ENCODE peak calls at places on chromosomes 4 and X, in five cellular contexts. H is neuronal stem cell, D is H9, V is H1, Z is trophoblast cell. S is an unnamed sample.

GRCh38 chr4:159106636-159107035 is 3.8 kb downstream of the RAPGEF2 start:
- DNase-seq in H (no peak), D (no peak), V (no peak), Z (no peak), S (no peak)

GRCh38 chr4:10643600-10644425 is 40.8 kb downstream of the CLNK start:
- DNase-seq in H (no peak), D (no peak), V (no peak), Z (no peak), S (no peak)

GRCh38 chr4:173243917-173244658 is 75.5 kb downstream of the GALNT7 start:
- DNase-seq in H (no peak), D (no peak), V (no peak), Z (no peak), S (no peak)

GRCh38 chr4:105474110-105474518 is 252 bp upstream of the PPA2 start:
- DNase-seq in H (no peak), D (peak; percentile 88), V (no peak), Z (peak; percentile 94), S (no peak)

GRCh38 chr4:70788733-70789132 is 51.0 kb downstream of the GRSF1 start:
- DNase-seq in H (no peak), D (no peak), V (no peak), Z (no peak), S (no peak)

GRCh38 chr4:10180603-10180926 is 64.0 kb upstream of the WDR1 start:
- DNase-seq in H (no peak), D (no peak), V (no peak), Z (no peak), S (no peak)

GRCh38 chrX:119984652-119985051 is 41.1 kb upstream of the NKAP start:
- DNase-seq in H (no peak), D (no peak), V (no peak), Z (no peak), S (no peak)

GRCh38 chr4:119103263-119103662 is 32.4 kb upstream of the MYOZ2 start:
- DNase-seq in H (no peak), D (no peak), V (no peak), Z (peak; percentile 91), S (peak; percentile 99)

GRCh38 chrX:25646156-25646555 is 492.0 kb upstream of the MAGEB18 start:
- DNase-seq in H (no peak), D (no peak), V (no peak), Z (no peak), S (no peak)

GRCh38 chr4:52037730-52038108 is 380 bp downstream of the SGCB start:
- DNase-seq in H (no peak), D (peak; percentile 64), V (peak; percentile 76), Z (no peak), S (peak; percentile 48)

GRCh38 chrX:28888421-28888820 is 301.2 kb downstream of the IL1RAPL1 start:
- DNase-seq in H (no peak), D (no peak), V (no peak), Z (no peak), S (no peak)

GRCh38 chr4:156971168-156971601 is 414 bp downstream of the PDGFC start:
- DNase-seq in H (no peak), D (peak; percentile 49), V (peak; percentile 63), Z (no peak), S (no peak)

GRCh38 chr4:88143504-88143903 is 14.9 kb downstream of the ABCG2 start:
- DNase-seq in H (no peak), D (no peak), V (no peak), Z (peak; percentile 90), S (peak; percentile 61)

GRCh38 chr4:168589154-168589553 is 92.3 kb downstream of the PALLD start:
- DNase-seq in H (no peak), D (no peak), V (no peak), Z (peak; percentile 96), S (peak; percentile 81)

GRCh38 chr4:7263166-7263565 is 70.8 kb downstream of the SORCS2 start:
- DNase-seq in H (no peak), D (no peak), V (no peak), Z (peak; percentile 2), S (no peak)

GRCh38 chr4:113444386-113444785 is 317.2 kb downstream of the CAMK2D start:
- DNase-seq in H (no peak), D (no peak), V (no peak), Z (peak; percentile 58), S (peak; percentile 17)

GRCh38 chr4:107058828-107059227 is 22.7 kb upstream of the DKK2 start:
- DNase-seq in H (no peak), D (no peak), V (no peak), Z (no peak), S (no peak)

GRCh38 chr4:63632858-63633257 is 776.4 kb downstream of the TECRL start:
- DNase-seq in H (no peak), D (no peak), V (no peak), Z (no peak), S (no peak)

GRCh38 chr4:76601791-76602190 is 166.8 kb downstream of the SHROOM3 start:
- DNase-seq in H (no peak), D (no peak), V (no peak), Z (peak; percentile 66), S (peak; percentile 61)

GRCh38 chr4:135371137-135371536 is 1169.5 kb upstream of the PABPC4L start:
- DNase-seq in H (no peak), D (peak; percentile 50), V (peak; percentile 58), Z (peak; percentile 7), S (no peak)

GRCh38 chr4:38084984-38085383 is 124.8 kb downstream of the PTTG2 start:
- DNase-seq in H (no peak), D (no peak), V (no peak), Z (peak; percentile 24), S (no peak)

GRCh38 chr4:103075435-103075893 is 1.1 kb downstream of the SLC9B2 start:
- DNase-seq in H (no peak), D (no peak), V (no peak), Z (no peak), S (peak; percentile 75)

GRCh38 chrX:19555236-19555635 is 39.9 kb upstream of the MAP3K15 start:
- DNase-seq in H (no peak), D (no peak), V (no peak), Z (no peak), S (no peak)

GRCh38 chr4:70802923-70803605 is 36.6 kb downstream of the GRSF1 start:
- DNase-seq in H (no peak), D (no peak), V (no peak), Z (no peak), S (no peak)

GRCh38 chr4:94325835-94326234 is 16.8 kb downstream of the HPGDS start:
- DNase-seq in H (no peak), D (no peak), V (no peak), Z (no peak), S (no peak)

GRCh38 chr4:122700178-122700725 is 32.3 kb upstream of the BBS12 start:
- DNase-seq in H (no peak), D (no peak), V (no peak), Z (no peak), S (peak; percentile 31)

GRCh38 chr4:151894246-151894645 is 133.4 kb upstream of the GATB start:
- DNase-seq in H (no peak), D (no peak), V (no peak), Z (peak; percentile 96), S (no peak)

GRCh38 chrX:40009462-40009851 is 88.3 kb downstream of the BCOR start:
- DNase-seq in H (no peak), D (peak; percentile 60), V (peak; percentile 53), Z (peak; percentile 15), S (peak; percentile 36)

GRCh38 chrX:40011483-40012038 is 86.2 kb downstream of the BCOR start:
- DNase-seq in H (no peak), D (no peak), V (no peak), Z (no peak), S (no peak)

GRCh38 chrX:40010550-40011364 is 87.0 kb downstream of the BCOR start:
- DNase-seq in H (no peak), D (peak; percentile 71), V (peak; percentile 42), Z (peak; percentile 20), S (peak; percentile 44)

GRCh38 chrX:40008841-40009461 is 88.8 kb downstream of the BCOR start:
- DNase-seq in H (no peak), D (peak; percentile 75), V (peak; percentile 48), Z (peak; percentile 60), S (peak; percentile 64)

DNA sequence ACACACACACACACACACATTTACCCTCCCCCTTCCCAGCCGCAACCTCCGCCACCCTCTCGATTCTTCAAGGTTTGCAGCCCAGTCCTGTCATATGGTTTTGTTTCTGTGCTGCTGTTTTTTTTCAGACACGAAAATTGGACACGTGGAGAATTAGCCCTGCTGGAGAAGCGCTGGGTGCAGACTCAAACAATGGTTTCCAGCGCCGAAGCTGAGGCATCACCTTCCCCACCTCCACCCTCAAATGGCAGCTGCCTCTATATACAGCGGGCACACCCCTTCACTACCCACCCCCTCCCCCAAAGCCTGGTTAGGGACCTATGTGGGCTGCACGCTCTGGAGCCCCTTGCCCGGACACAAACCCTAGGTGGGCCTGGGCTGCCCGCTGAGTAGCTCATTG is 87.9 kb downstream of the BCOR start:
- DNase-seq in H (no peak), D (peak; percentile 45), V (peak; percentile 47), Z (no peak), S (no peak)
- H3K27me3 ChIP-seq in H (peaks cover 24% of the 10 kb centered on the region), D (peaks cover 61% of the 10 kb centered on the region), V (peaks cover 59% of the 10 kb centered on the region), Z (peaks cover 25% of the 10 kb centered on the region), S (no peaks in the 10 kb centered on the region)

DNA sequence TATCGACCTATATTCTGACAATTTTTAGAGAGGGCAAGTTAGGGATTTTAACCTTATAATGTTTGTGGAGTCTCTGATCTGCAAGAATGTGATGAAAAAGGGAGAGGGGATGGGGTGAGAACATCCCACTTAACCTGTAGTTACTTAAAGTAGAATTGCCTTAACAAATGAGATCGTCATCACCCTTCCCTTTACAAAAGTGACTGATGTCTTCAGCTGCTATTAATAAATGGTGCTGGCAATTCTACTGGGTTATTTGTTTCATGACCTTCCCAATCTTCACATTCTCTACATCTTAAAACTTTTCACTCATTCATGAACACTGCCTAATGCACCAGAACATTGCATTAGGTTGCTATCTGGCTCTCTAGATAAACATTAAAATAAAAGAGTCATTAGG is 873.4 kb upstream of the LCORL start:
- DNase-seq in H (no peak), D (no peak), V (no peak), Z (no peak), S (no peak)
- H2BK12ac ChIP-seq in H (no peak overlapping the region), D (no peak overlapping the region), V (no peak overlapping the region), Z (no peak overlapping the region), S (no peak overlapping the region)

DNA sequence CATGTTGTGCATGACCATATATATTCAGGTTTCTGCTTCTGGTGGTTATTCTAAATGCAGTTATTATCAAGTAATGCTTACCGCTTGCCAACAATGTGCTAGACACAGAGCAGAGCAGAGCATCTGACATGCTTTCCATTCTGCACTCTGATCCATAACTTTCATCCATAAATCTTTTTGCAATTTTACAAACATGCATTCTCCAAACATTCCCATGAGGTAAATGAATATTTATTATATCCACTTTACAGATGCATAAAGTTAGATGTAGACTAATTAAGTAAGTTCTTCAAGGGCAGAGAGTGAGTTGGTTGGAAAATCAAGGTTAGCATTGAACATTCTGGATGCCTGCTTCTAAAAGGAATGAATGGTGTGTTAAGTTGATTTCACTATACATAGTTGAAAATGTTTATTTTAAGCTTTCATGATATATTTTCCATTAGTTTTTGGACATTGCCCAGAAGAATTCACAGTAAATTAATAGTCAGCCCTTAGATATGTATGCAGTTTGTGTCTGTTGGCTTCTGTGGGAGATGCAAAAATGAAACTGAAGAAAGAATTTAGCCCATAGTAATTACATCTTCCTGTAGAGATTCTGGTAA is 867.8 kb downstream of the CCSER1 start:
- DNase-seq in H (no peak), D (no peak), V (no peak), Z (no peak), S (no peak)
- H2BK120ac ChIP-seq in H (no peak overlapping the region), D (no peak overlapping the region), V (no peak overlapping the region), Z (no peak overlapping the region), S (no peak overlapping the region)

DNA sequence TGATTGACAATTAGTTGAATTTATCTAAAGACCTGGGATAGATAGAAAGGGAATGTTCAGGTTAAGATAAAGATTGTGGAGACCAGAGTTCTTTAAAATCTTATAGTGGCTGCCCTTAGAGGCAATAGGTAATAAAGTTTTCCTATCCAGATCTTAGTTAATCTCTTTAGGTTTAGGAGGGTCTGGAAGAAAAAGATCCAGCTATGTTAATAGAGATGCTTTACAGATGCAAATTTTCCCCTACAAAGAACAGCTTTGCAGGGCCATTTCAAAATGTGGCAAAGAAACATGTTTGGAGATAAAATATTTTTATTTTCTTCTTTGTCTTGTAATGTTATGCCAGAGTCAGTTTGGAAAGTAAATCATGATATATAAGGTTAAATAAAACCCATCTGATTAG is 54.1 kb upstream of the CHIC1 start:
- DNase-seq in H (no peak), D (no peak), V (no peak), Z (no peak), S (no peak)
- H3K27me3 ChIP-seq in H (no peaks in the 10 kb centered on the region), D (no peaks in the 10 kb centered on the region), V (no peaks in the 10 kb centered on the region), Z (no peaks in the 10 kb centered on the region), S (no peaks in the 10 kb centered on the region)

S was measured in mesenchymal stem cell.